ENCODE peak calls at places on chromosomes 5 and 9, in eight cellular contexts. One of them, this sample, is unnamed.

GRCh38 chr5:58905944-58906343 is 323.1 kb downstream of the RAB3C start:
- DNase-seq in GM23338: no peak
- DNase-seq in AG09309: no peak
- DNase-seq in left colon: no peak
- DNase-seq in HEK293T: no peak
- DNase-seq in neural crest cell: no peak
- DNase-seq in Right ventricle myocardium inferior: no peak
- DNase-seq in activated CD8-positive, alpha-beta T cell treated with anti-CD3 and anti-CD28 coated beads for 36 hours: no peak
- DNase-seq in this sample: no peak

GRCh38 chr9:124940521-124940893 is 376 bp downstream of the GOLGA1 start:
- DNase-seq in left colon: no peak
- DNase-seq in AG09309: no peak
- DNase-seq in activated CD8-positive, alpha-beta T cell treated with anti-CD3 and anti-CD28 coated beads for 36 hours: no peak
- DNase-seq in Right ventricle myocardium inferior: no peak
- DNase-seq in neural crest cell: no peak
- DNase-seq in GM23338: no peak
- DNase-seq in HEK293T: no peak
- DNase-seq in this sample: no peak

GRCh38 chr5:171207256-171207866 is 101.7 kb upstream of the TLX3 start:
- DNase-seq in Right ventricle myocardium inferior: no peak
- DNase-seq in neural crest cell: peak; percentile 33
- DNase-seq in left colon: no peak
- DNase-seq in AG09309: peak; percentile 16
- DNase-seq in HEK293T: peak; percentile 63
- DNase-seq in activated CD8-positive, alpha-beta T cell treated with anti-CD3 and anti-CD28 coated beads for 36 hours: peak; percentile 28
- DNase-seq in GM23338: peak; percentile 80
- DNase-seq in this sample: peak; percentile 4

GRCh38 chr9:99288830-99289229 is 66.7 kb downstream of the SEC61B start:
- DNase-seq in activated CD8-positive, alpha-beta T cell treated with anti-CD3 and anti-CD28 coated beads for 36 hours: no peak
- DNase-seq in AG09309: no peak
- DNase-seq in neural crest cell: no peak
- DNase-seq in Right ventricle myocardium inferior: no peak
- DNase-seq in HEK293T: no peak
- DNase-seq in left colon: no peak
- DNase-seq in GM23338: no peak
- DNase-seq in this sample: no peak

GRCh38 chr5:322942-323879 is 1.7 kb downstream of the AHRR start:
- DNase-seq in Right ventricle myocardium inferior: no peak
- DNase-seq in activated CD8-positive, alpha-beta T cell treated with anti-CD3 and anti-CD28 coated beads for 36 hours: peak; percentile 22
- DNase-seq in AG09309: no peak
- DNase-seq in left colon: no peak
- DNase-seq in neural crest cell: no peak
- DNase-seq in HEK293T: no peak
- DNase-seq in GM23338: peak; percentile 59
- DNase-seq in this sample: no peak

GRCh38 chr5:8057764-8058163 is 188.8 kb downstream of the MTRR start:
- DNase-seq in GM23338: no peak
- DNase-seq in activated CD8-positive, alpha-beta T cell treated with anti-CD3 and anti-CD28 coated beads for 36 hours: no peak
- DNase-seq in AG09309: no peak
- DNase-seq in Right ventricle myocardium inferior: no peak
- DNase-seq in HEK293T: no peak
- DNase-seq in neural crest cell: no peak
- DNase-seq in left colon: no peak
- DNase-seq in this sample: peak; percentile 27

GRCh38 chr9:115391166-115391825 is 273.3 kb upstream of the TNC start:
- DNase-seq in HEK293T: no peak
- DNase-seq in activated CD8-positive, alpha-beta T cell treated with anti-CD3 and anti-CD28 coated beads for 36 hours: no peak
- DNase-seq in left colon: no peak
- DNase-seq in AG09309: no peak
- DNase-seq in Right ventricle myocardium inferior: no peak
- DNase-seq in neural crest cell: no peak
- DNase-seq in GM23338: no peak
- DNase-seq in this sample: peak; percentile 23

GRCh38 chr5:157961176-157961575 is 102.2 kb upstream of the CLINT1 start:
- DNase-seq in Right ventricle myocardium inferior: no peak
- DNase-seq in activated CD8-positive, alpha-beta T cell treated with anti-CD3 and anti-CD28 coated beads for 36 hours: no peak
- DNase-seq in neural crest cell: no peak
- DNase-seq in HEK293T: no peak
- DNase-seq in GM23338: no peak
- DNase-seq in AG09309: no peak
- DNase-seq in left colon: peak; percentile 10
- DNase-seq in this sample: no peak

GRCh38 chr9:83410701-83411100 is 127.5 kb downstream of the FRMD3 start:
- DNase-seq in HEK293T: no peak
- DNase-seq in GM23338: no peak
- DNase-seq in left colon: no peak
- DNase-seq in Right ventricle myocardium inferior: no peak
- DNase-seq in neural crest cell: no peak
- DNase-seq in activated CD8-positive, alpha-beta T cell treated with anti-CD3 and anti-CD28 coated beads for 36 hours: no peak
- DNase-seq in AG09309: no peak
- DNase-seq in this sample: no peak

GRCh38 chr9:22227986-22228385 is 218.6 kb upstream of the DMRTA1 start:
- DNase-seq in HEK293T: no peak
- DNase-seq in AG09309: no peak
- DNase-seq in neural crest cell: no peak
- DNase-seq in Right ventricle myocardium inferior: no peak
- DNase-seq in activated CD8-positive, alpha-beta T cell treated with anti-CD3 and anti-CD28 coated beads for 36 hours: no peak
- DNase-seq in GM23338: no peak
- DNase-seq in left colon: no peak
- DNase-seq in this sample: no peak

GRCh38 chr9:35406183-35406959 is 83.5 kb upstream of the RUSC2 start:
- DNase-seq in HEK293T: no peak
- DNase-seq in left colon: peak; percentile 60
- DNase-seq in neural crest cell: no peak
- DNase-seq in activated CD8-positive, alpha-beta T cell treated with anti-CD3 and anti-CD28 coated beads for 36 hours: peak; percentile 63
- DNase-seq in GM23338: peak; percentile 98
- DNase-seq in Right ventricle myocardium inferior: no peak
- DNase-seq in AG09309: no peak
- DNase-seq in this sample: no peak

This sample was measured in skeletal muscle cell.